ENCODE peak calls at places on chromosomes 16 and 17, in nine cellular contexts. P is cardiac fibroblast, E is ascending aorta, W is AG09309, Y is left ventricle myocardium inferior, G is fibroblast of the aortic adventitia, V is astrocyte of the cerebellum, D is GM12864, L is H9. N is an unnamed sample.

GRCh38 chr16:2898831-2899563 is 12.7 kb upstream of the FLYWCH1 start:
- DNase-seq in Y (no peak), D (no peak), W (no peak), L (no peak), G (no peak), E (no peak), P (no peak), V (no peak), N (no peak)

GRCh38 chr17:56593073-56593740 is at the start of gene NOG:
- DNase-seq in Y (peak), P (peak), D (no peak), L (peak), W (no peak), E (no peak), V (no peak), G (peak), N (peak)

GRCh38 chr16:8850279-8850885 is 18.4 kb downstream of the CARHSP1 start:
- DNase-seq in G (peak), D (no peak), W (no peak), P (peak), V (no peak), Y (peak), E (no peak), L (peak), N (peak)

GRCh38 chr17:70447588-70447987 is 278.3 kb downstream of the KCNJ2 start:
- DNase-seq in E (no peak), L (no peak), W (no peak), G (no peak), P (no peak), Y (no peak), D (no peak), V (no peak), N (no peak)

GRCh38 chr16:11692171-11692570 is 23.9 kb downstream of the SNN start:
- DNase-seq in E (no peak), W (no peak), D (no peak), P (no peak), G (no peak), L (no peak), V (no peak), Y (no peak), N (no peak)

GRCh38 chr17:3738562-3739295 is 15.0 kb downstream of the HASPIN start:
- DNase-seq in L (no peak), P (no peak), E (no peak), D (no peak), V (no peak), G (no peak), Y (no peak), W (no peak), N (no peak)

GRCh38 chr16:22323173-22323997 is 26.2 kb downstream of the POLR3E start:
- DNase-seq in E (no peak), Y (no peak), W (no peak), V (no peak), L (no peak), D (no peak), G (no peak), P (no peak), N (no peak)

GRCh38 chr17:20213429-20213828 is 204.3 kb downstream of the SPECC1 start:
- DNase-seq in V (no peak), P (no peak), E (no peak), L (no peak), Y (no peak), G (no peak), D (no peak), W (no peak), N (no peak)

GRCh38 chr16:13291934-13292333 is 390.5 kb downstream of the SHISA9 start:
- DNase-seq in E (no peak), G (no peak), W (no peak), D (no peak), V (no peak), Y (no peak), L (peak), P (no peak), N (no peak)

GRCh38 chr16:56994311-56994710 is 5.0 kb downstream of the NLRC5 start:
- DNase-seq in W (no peak), L (no peak), V (no peak), Y (no peak), G (no peak), P (no peak), E (no peak), D (no peak), N (no peak)

GRCh38 chr17:46765491-46765890 is 53.0 kb downstream of the WNT3 start:
- DNase-seq in D (no peak), G (no peak), P (no peak), V (no peak), W (no peak), Y (no peak), L (no peak), E (no peak), N (no peak)

GRCh38 chr17:80621335-80622169 is 76.9 kb downstream of the RPTOR start:
- DNase-seq in E (no peak), W (no peak), G (no peak), Y (no peak), D (no peak), P (no peak), V (no peak), L (no peak), N (no peak)

GRCh38 chr17:42120161-42121065 is 754 bp downstream of the KAT2A start:
- DNase-seq in V (no peak), G (no peak), Y (no peak), E (no peak), L (peak), D (no peak), P (no peak), W (no peak), N (no peak)

GRCh38 chr17:46179375-46179999 is 13.7 kb downstream of the KANSL1 start:
- DNase-seq in D (peak), Y (no peak), W (no peak), L (peak), V (no peak), G (no peak), P (no peak), E (no peak), N (no peak)

GRCh38 chr17:13626703-13627102 is 25.0 kb upstream of the HS3ST3A1 start:
- DNase-seq in P (peak), W (peak), D (no peak), E (no peak), Y (no peak), G (peak), L (no peak), V (peak), N (peak)

GRCh38 chr17:48998557-48999440 is 1.6 kb downstream of the IGF2BP1 start:
- DNase-seq in L (peak), W (no peak), D (no peak), G (no peak), E (no peak), Y (no peak), P (no peak), V (no peak), N (no peak)

GRCh38 chr17:81514735-81515529 is 2.3 kb upstream of the ACTG1 start:
- DNase-seq in G (peak), D (no peak), V (peak), W (no peak), E (peak), Y (peak), P (peak), L (peak), N (peak)

DNA sequence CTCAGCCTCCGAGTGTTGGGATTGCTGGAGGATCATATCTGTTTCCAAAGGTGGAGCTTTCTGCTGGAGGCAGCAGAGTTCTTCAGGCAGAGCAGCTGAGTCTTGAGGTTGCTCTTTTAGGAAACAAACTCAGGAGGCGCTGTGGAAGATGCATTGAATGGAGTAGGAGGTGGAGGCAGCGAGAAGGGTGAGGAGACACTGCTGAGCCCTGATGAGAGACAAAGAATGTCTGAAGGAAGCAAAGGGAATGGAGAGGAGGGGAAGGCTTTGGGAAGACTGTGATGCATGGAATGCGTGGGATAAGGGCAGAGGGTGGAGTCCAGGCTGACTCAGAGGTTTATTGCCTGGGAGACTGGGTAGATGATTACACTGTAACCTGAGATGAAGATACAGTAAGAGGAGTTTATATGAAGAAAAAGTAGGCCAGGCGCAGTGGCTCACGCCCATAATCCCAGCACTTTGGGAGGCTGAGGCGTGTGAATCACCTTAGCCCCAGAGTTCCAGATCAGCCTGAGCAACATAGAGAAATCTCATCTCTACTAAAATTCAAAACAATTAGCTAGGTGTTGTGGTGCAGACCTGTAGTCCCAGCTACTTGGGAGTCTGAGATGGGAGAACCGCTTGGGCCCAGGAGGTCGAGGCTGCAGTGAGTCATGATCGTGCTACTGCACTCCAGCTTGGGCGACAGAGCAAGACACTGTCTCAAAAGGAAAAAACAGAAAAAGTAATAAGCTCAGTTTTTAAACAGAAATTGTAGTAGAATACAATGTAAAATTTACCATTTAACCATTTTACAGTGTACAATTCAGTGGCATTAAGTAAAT is 17.8 kb upstream of the TMEM219 start:
- DNase-seq in W (peak), Y (no peak), D (no peak), V (peak), G (peak), E (no peak), L (peak), P (peak), N (peak)
- TF ChIP-seq CTCF in W (peak), Y (no peak), D (peak), V (peak), G (peak), E (no peak), L (peak), P (peak), N (peak)

DNA sequence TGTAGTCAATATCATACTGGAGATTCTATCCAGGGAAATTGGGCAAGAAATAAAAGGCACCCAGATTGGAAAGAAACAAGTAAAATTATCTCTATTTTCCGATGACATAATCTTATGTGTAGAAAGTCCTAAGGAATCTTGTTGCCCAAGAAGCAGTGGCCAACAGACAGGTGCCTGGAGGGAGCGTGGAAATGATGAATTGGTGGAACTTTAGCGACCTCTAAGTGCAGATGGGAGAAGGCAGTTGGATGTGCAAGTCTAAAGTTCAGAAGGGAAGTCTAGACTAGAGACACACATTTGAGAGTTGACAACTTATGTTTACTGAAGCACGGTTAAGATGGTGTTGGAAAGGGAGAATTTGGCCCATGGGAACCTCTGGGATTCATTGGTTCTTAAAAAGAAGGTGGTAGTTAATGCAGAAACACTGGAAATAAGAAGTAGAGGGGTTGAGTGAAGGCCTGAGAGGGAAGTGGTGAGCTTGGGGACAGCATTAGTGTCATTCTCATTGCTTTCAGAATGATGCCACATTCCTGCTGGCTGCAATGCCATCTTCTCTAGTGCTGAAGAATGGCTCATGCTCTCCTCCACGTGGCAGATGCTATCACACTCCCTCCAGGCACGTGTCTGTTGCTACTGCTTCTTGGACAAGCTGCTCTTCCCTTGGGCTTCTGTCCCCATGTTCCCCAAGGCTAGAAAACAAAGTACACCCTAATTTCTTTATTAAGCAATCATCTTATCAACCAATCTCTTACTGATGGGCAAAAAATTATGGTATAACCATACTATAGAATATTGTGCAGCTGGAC is 24.0 kb downstream of the TAT start:
- DNase-seq in V (no peak), W (no peak), E (no peak), Y (no peak), P (no peak), D (no peak), G (no peak), L (no peak), N (no peak)
- TF ChIP-seq CTCF in V (no peak), W (no peak), E (no peak), Y (no peak), P (no peak), D (no peak), G (no peak), L (peak), N (no peak)

DNA sequence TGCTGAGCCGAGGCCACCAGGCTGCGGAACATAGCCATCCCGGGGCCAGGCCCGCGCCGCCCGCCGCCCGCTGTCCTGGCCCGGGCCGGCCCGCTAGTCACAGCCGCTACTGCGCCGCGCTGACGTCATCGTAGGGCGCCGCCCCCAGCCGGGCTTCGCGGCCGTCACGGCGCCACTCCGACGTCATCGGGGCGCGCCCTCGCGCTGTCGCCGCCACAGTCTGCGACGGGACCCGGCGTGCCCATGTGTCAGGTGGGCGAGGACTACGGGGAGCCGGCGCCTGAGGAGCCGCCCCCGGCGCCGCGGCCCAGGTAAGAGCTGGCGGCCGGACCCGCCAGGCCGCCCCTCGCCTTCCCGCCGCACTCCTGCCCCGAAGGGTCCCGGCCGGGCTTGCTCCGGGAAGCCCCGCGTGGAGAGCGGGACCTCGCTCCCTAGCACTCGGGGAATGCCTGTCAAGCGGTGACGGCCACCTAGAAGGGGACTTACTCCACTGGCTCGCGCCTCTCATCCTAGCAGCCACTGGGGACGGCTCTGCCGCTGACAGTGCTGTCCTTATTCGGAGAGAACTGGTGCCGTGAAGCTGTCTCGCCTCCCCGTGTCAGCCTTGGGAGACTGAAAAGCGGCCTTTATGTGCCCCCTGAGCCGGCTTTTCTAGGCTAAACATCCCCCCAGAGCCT is at the start of the genes CTU2 and RNF166:
- DNase-seq in P (peak), V (peak), D (no peak), E (peak), W (peak), Y (peak), L (peak), G (peak), N (peak)
- TF ChIP-seq CTCF in P (no peak), V (no peak), D (no peak), E (no peak), W (no peak), Y (no peak), L (no peak), G (no peak), N (no peak)

DNA sequence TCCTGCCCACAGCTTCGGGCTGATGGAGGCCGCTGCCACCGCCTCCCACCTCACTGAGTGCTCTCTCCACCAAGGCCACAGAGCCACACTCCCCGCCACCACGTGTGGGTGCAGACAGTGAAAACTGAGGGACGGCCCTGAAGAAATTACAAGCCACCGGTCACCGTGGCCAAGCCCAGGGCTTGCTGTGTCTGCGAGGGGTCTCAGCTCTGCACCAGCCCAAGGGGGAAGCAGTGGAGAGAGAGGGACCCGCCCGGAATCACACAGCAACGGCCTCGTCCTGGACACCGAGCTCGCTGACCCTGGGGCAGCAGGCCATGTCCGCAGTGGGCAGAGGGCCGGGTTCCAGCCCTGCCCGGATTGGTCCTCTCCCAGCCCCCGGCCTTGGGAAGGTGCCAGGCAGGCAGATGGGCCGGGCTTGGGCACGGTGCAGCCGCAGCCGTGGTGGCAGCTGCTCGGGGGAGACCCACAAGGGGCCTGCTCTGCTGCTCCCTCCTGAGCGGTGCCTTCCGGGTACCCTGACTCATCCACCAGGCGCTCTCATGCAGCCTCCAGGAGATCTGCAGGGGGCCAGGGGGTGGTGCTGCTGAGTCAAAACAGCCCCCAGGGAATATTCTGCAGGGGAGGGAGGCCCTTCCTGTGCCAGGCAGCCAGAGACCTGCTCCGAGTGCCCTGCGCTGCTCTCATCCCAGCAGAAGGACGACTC is 52.0 kb downstream of the CBFA2T3 start:
- DNase-seq in E (no peak), W (peak), Y (no peak), P (peak), D (no peak), G (peak), L (peak), V (peak), N (peak)
- TF ChIP-seq CTCF in E (no peak), W (peak), Y (peak), P (peak), D (peak), G (peak), L (peak), V (peak), N (peak)

DNA sequence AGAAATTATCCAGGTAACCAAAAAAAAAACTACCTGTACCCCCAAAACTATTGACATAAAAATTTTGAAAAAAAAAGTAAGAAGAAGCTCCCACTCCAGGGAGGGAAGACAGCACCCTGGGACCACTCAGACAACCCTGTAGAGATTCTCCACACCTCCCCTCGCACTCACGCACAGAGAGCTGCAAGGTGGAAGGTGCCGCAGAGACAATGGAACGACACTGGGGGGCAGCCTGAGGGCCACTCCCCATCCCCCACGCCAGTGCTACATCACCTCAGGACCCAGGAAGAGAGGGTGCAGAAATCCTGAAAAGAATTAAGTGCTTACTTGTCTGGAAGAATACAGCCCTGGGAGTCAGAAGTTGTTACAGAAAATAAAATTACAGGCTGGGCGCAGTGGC is 5.2 kb upstream of the CD79B start:
- DNase-seq in V (no peak), G (no peak), L (no peak), D (no peak), E (no peak), P (no peak), Y (no peak), W (no peak), N (no peak)
- TF ChIP-seq CTCF in V (no peak), G (no peak), L (no peak), D (no peak), E (no peak), P (no peak), Y (no peak), W (no peak), N (no peak)

DNA sequence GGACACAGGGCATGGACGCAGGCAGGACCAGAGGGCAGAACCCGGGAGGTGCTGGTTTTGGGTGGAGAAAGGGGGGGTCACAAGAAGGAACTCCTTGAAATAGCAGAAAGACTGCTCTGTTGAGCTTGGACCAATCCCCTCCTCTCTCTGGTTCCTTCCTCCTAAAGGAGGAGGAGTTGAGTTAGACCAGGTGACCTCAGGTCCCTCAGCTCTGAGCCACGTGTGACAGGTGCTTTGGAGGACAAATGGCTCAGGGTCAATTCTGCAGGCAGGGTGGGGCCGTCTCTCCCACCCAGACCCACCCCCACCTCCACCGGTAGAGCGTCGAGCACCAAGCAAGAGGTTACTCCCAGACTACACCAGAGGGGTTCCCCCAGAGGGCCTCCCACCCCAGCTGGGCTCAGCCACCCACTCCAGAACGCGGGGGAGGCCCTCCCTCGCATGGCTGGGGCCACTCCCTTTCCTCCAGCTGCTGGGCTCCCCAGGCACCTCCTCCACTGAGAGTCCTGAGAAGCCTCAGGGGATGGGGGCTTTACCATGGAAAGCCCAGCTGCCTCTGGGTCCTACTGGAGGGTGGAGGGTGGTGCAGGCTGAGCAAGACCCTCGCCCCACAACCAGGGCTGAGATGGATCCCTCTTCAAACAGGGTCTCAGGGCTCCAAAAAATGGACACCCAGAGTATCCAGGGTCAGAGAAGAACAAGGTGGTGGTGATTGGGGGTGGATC is 7.7 kb downstream of the MYO1C start:
- DNase-seq in W (no peak), Y (peak), L (peak), E (no peak), V (no peak), G (peak), P (peak), D (peak), N (peak)
- TF ChIP-seq CTCF in W (peak), Y (no peak), L (peak), E (peak), V (peak), G (no peak), P (peak), D (peak), N (peak)